ENCODE peak calls at places on chromosomes 6 and 20, in six cellular contexts. E, H, F, M, U and J are unnamed samples.

GRCh38 chr6:53441761-53442160 is 93.0 kb upstream of the ELOVL5 start:
- DNase-seq in E (no peak), H (no peak), F (no peak), M (no peak), U (no peak), J (no peak)

GRCh38 chr20:37911838-37912273 is 8.9 kb downstream of the VSTM2L start:
- DNase-seq in E (no peak), H (no peak), F (peak), M (no peak), U (no peak), J (no peak)

GRCh38 chr6:168067081-168067480 is 11.9 kb downstream of the FRMD1 start:
- DNase-seq in E (no peak), H (no peak), F (no peak), M (no peak), U (no peak), J (no peak)

GRCh38 chr6:35403544-35404442 is 48.3 kb upstream of the FANCE start:
- DNase-seq in E (no peak), H (no peak), F (no peak), M (no peak), U (no peak), J (no peak)

GRCh38 chr6:139142267-139142666 is 7.4 kb downstream of the HECA start:
- DNase-seq in E (no peak), H (no peak), F (no peak), M (no peak), U (no peak), J (no peak)

GRCh38 chr6:79469381-79470246 is 67.6 kb downstream of the LCA5 start:
- DNase-seq in E (no peak), H (no peak), F (peak), M (no peak), U (no peak), J (no peak)

GRCh38 chr6:4714961-4715501 is 61.2 kb upstream of the CDYL start:
- DNase-seq in E (no peak), H (no peak), F (peak), M (no peak), U (no peak), J (peak)

GRCh38 chr6:148523551-148523950 is 180.9 kb downstream of the SASH1 start:
- DNase-seq in E (no peak), H (no peak), F (no peak), M (peak), U (no peak), J (no peak)

GRCh38 chr20:13671500-13672288 is 33.0 kb upstream of the TASP1 start:
- DNase-seq in E (no peak), H (no peak), F (peak), M (no peak), U (no peak), J (no peak)

GRCh38 chr6:74557236-74557635 is 648.6 kb downstream of the COL12A1 start:
- DNase-seq in E (no peak), H (no peak), F (no peak), M (no peak), U (no peak), J (no peak)

GRCh38 chr6:2935566-2936291 is 32.6 kb upstream of the SERPINB9 start:
- DNase-seq in E (peak), H (no peak), F (no peak), M (no peak), U (no peak), J (no peak)

GRCh38 chr20:62367136-62367482 is at the start of gene LAMA5:
- DNase-seq in E (no peak), H (no peak), F (no peak), M (peak), U (no peak), J (no peak)

DNA sequence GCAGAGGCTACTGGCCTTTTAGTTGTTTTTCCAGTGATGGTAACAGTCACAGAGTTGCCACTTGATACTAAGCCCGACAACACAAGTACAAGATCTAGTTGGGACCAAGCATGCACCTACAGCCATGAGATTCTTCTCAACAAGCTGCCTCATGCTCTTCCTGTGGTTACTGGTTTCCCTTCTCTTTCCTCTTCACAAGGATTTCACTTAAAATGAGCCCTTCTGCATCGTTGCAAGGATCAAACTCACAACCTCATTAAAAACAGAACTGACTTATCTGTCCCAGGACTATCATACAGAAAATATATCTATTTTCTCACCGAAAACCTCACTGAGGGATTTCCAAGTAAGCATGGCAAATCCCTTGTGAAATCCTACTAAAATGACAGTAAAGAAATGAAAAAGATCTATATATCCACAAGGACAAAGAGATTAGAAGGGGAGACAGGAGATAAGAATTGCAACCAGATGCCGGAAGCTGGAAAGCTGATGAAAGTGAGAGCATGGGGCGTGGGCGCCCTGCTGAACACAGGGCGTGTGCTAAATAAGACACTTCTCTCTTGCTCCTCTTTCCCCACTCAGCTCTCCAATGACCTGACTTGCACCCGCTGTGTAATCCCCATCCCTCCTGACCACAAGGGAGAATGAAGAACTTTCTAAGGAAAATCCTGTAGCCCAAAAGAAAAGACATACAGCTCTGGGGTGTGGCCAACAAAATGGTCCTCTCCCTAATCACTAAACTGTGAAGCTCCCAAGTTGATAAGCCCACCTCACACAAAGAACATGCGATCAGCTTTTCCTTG is 13.4 kb downstream of the MTFR2 start:
- DNase-seq in E (no peak), H (no peak), F (no peak), M (no peak), U (no peak), J (no peak)
- H3K27ac ChIP-seq in E (no peak), H (no peak), F (no peak), M (no peak), U (no peak), J (no peak)

GRCh38 chr6:111712398-111712797 is 106.7 kb upstream of the TRAF3IP2 start:
- DNase-seq in E (no peak), H (no peak), F (peak), M (peak), U (no peak), J (no peak)
- H3K27ac ChIP-seq in E (no peak), H (no peak), F (no peak), M (no peak), U (no peak), J (no peak)

GRCh38 chr6:140441256-140441655 is 1066.8 kb upstream of the CITED2 start:
- DNase-seq in E (no peak), H (no peak), F (peak), M (peak), U (peak), J (no peak)
- H3K27ac ChIP-seq in E (no peak), H (peak), F (no peak), M (peak), U (no peak), J (no peak)

GRCh38 chr20:17562804-17563305 is 7.0 kb upstream of the DSTN start:
- DNase-seq in E (no peak), H (no peak), F (peak), M (peak), U (no peak), J (no peak)
- H3K27ac ChIP-seq in E (no peak), H (peak), F (peak), M (peak), U (no peak), J (peak)

DNA sequence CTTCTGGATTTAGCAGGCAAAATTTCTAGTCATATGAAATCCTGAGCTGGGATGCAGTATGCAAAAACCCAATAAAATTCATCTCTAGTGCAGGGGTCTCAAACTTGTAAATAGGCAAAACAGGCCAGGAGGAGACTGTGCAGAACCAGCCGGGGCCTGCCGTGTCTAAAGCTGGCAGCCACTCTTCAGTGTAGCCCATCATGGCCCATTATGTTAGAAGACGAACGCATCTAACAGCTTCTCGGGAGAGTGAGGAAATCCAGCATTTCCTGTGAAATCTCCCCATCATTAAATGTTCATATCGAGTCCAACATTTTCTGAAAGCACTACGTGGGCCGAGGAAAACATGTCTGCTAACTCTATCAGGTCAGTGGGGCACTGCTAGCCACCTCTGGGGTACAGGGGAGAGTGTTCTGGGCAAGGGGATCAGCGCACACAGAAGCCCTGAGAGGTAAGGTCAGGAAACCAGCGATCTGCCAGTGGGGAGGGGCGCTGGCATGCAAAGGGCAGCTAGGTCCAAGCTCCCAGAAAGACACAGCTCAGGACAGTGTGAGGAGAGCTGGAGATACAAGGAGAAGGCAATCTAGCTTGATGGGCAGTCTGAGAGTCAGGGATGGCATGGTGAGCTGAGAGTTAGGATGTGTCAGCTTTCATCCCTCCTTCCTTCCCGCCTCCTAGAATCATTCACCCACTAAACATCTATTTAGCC is 144.2 kb downstream of the PREX1 start:
- DNase-seq in E (no peak), H (no peak), F (no peak), M (no peak), U (no peak), J (no peak)
- H3K27ac ChIP-seq in E (no peak), H (peak), F (no peak), M (peak), U (no peak), J (no peak)

DNA sequence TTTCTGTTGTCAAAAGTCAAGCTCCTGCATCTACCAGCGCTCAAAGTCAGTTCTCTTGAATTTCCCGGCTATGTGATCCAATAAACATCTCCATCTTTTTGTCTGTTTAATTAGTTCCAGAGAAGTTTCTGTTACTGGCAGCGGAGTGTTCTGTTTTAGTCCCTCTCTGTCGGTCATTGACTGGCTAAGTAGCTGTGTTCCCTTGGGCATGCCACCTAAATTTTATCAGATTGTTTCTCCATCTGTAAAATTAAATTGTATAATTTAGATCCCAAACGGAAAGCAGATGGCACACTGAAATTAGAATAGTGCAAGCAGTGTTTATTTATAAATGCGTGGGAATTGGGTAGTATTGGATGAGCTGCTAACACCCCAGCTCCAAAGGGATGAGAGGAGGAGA is 29.7 kb upstream of the PRL start:
- DNase-seq in E (no peak), H (no peak), F (no peak), M (no peak), U (no peak), J (no peak)
- H3K27ac ChIP-seq in E (no peak), H (no peak), F (no peak), M (no peak), U (no peak), J (no peak)